ENCODE peak calls at places on chromosome 15, in four cellular contexts. S is GM12878, A is K562, F is SK-N-SH. E is an unnamed sample.

GRCh38 chr15:58576657-58577056 is 144.9 kb downstream of the LIPC start:
- DNase-seq in S (no peak), A (no peak), F (no peak), E (no peak)

GRCh38 chr15:68154923-68155559 is 50.1 kb downstream of the CALML4 start:
- DNase-seq in S (no peak), A (peak; percentile 26), F (peak; percentile 39), E (peak; percentile 53)

GRCh38 chr15:77187751-77188464 is 117.0 kb upstream of the TSPAN3 start:
- DNase-seq in S (peak; percentile 73), A (no peak), F (no peak), E (no peak)

GRCh38 chr15:54345827-54346226 is 367.6 kb downstream of the UNC13C start:
- DNase-seq in S (no peak), A (no peak), F (no peak), E (no peak)

GRCh38 chr15:65424683-65425082 is 1.9 kb upstream of the IGDCC4 start:
- DNase-seq in S (no peak), A (no peak), F (no peak), E (no peak)

GRCh38 chr15:35533130-35534110 is 12.5 kb downstream of the DPH6 start:
- DNase-seq in S (no peak), A (no peak), F (no peak), E (no peak)

GRCh38 chr15:75067123-75067854 is 43.9 kb downstream of the PPCDC start:
- DNase-seq in S (no peak), A (peak; percentile 25), F (no peak), E (no peak)

GRCh38 chr15:57640935-57641682 is 49.4 kb downstream of the MYZAP start:
- DNase-seq in S (no peak), A (peak; percentile 22), F (peak; percentile 49), E (peak; percentile 26)

GRCh38 chr15:55357774-55358173 is 38.8 kb downstream of the PIGB start:
- DNase-seq in S (no peak), A (no peak), F (peak; percentile 22), E (no peak)

GRCh38 chr15:52912172-52912571 is 122.0 kb upstream of the ONECUT1 start:
- DNase-seq in S (no peak), A (no peak), F (no peak), E (no peak)

GRCh38 chr15:83769411-83769960 is 115.6 kb downstream of the ADAMTSL3 start:
- DNase-seq in S (peak; percentile 9), A (no peak), F (no peak), E (no peak)

GRCh38 chr15:57367556-57367955 is 8.7 kb upstream of the CGNL1 start:
- DNase-seq in S (no peak), A (no peak), F (no peak), E (no peak)

GRCh38 chr15:56244811-56245576 is 1.3 kb upstream of the RFX7 start:
- DNase-seq in S (no peak), A (peak; percentile 12), F (no peak), E (peak; percentile 85)

GRCh38 chr15:98684995-98685525 is 36.7 kb downstream of the IGF1R start:
- DNase-seq in S (no peak), A (no peak), F (no peak), E (no peak)

GRCh38 chr15:82081904-82082810 is 36.3 kb upstream of the MEX3B start:
- DNase-seq in S (no peak), A (peak; percentile 38), F (peak; percentile 43), E (no peak)

GRCh38 chr15:68818671-68819450 is 1.8 kb downstream of the ANP32A start:
- DNase-seq in S (no peak), A (peak; percentile 51), F (peak; percentile 74), E (peak; percentile 24)

GRCh38 chr15:94670436-94671034 is 439.2 kb downstream of the MCTP2 start:
- DNase-seq in S (no peak), A (peak; percentile 30), F (peak; percentile 57), E (peak; percentile 39)

GRCh38 chr15:29573197-29573838 is 248.9 kb downstream of the TJP1 start:
- DNase-seq in S (no peak), A (no peak), F (no peak), E (no peak)

GRCh38 chr15:57667171-57667924 is 39.2 kb upstream of the POLR2M start:
- DNase-seq in S (no peak), A (no peak), F (peak; percentile 42), E (peak; percentile 16)

GRCh38 chr15:60745469-60745971 is 266.6 kb upstream of the ICE2 start:
- DNase-seq in S (no peak), A (no peak), F (no peak), E (no peak)

GRCh38 chr15:29089731-29090616 is 179.6 kb downstream of the NSMCE3 start:
- DNase-seq in S (no peak), A (no peak), F (no peak), E (no peak)

GRCh38 chr15:64008177-64008576 is 38.1 kb downstream of the DAPK2 start:
- DNase-seq in S (no peak), A (no peak), F (no peak), E (no peak)
- TF ChIP-seq POLR2AphosphoS5 in S (no peak), A (no peak), F (no peak), E (no peak)

DNA sequence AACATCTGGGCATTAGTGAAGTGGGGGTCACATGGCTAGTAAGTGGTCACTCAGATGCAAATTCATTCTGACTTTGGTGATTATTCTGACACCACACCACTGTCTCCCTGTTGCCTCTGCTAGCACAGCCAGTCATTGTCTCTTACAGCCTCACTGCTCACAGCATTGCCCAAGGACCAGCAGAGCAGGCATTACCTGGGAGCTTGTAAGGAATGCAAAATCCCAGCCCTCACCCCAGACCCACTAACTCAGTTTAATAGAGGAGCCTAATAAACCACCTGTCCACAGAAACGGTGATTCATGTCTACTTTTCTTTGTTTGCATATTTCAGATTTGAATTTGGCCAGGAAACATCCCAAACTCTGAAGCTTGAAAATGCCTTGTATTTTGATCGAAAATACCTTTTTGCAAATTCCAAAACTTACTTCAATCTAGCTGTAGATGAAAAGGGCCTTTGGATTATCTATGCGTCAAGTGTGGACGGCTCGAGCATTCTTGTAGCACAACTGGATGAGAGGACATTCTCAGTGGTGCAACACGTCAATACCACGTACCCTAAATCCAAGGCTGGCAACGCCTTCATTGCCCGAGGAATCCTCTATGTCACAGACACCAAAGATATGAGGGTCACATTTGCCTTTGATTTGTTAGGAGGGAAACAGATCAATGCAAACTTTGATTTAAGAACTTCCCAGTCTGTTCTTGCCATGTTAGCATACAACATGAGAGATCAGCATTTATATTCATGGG is 62.7 kb downstream of the GLDN start:
- DNase-seq in S (no peak), A (no peak), F (no peak), E (no peak)
- TF ChIP-seq FOXM1 in S (no peak), A (no peak), F (no peak), E (no peak)

GRCh38 chr15:25862087-25862468 is 1.0 kb downstream of the ATP10A start:
- DNase-seq in S (no peak), A (no peak), F (no peak), E (no peak)

GRCh38 chr15:25862469-25863066 is 559 bp downstream of the ATP10A start:
- DNase-seq in S (no peak), A (no peak), F (no peak), E (no peak)

GRCh38 chr15:25858952-25859760 is 4.0 kb downstream of the ATP10A start:
- DNase-seq in S (no peak), A (no peak), F (no peak), E (no peak)

GRCh38 chr15:25860885-25861866 is 2.0 kb downstream of the ATP10A start:
- DNase-seq in S (no peak), A (no peak), F (no peak), E (no peak)

DNA sequence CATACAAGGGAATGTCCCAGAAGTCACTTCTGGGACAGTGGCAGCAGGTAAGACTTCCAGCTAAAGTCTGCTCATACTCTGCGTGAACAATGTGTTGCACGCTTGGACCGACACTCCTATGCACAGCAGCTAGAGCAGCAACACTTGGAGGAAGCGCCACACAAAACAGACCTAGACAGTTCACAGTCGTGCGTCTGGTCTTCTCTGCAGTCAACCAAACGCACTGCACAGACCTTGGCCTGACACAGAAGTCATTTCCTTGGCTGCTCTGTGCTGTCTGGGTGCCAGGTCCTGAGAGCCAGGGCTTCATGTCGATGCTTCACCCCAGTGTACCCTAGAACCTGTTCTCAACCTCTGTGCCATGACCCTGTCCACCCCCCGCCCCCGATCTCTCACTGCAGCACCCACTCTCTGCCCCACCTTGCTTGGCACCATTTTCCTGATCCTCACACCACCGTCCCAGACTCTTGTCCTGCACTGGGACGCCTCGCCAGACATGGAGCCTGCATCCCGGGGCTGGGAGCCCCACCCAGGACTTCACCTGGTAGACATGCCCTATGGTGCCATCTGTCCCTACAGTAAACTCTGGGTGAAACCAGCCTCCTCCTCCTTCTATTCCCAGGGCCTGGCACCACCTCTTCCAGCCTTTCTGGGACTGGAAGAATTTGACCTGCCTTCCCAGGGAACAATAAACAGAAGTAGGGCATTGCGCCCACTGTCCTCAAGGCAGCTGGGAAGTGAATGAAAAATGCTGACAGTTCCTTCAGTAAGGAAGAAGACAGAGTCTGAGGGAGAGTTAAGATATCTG is 3.1 kb downstream of the ATP10A start:
- DNase-seq in S (no peak), A (no peak), F (no peak), E (no peak)
- TF ChIP-seq POLR2AphosphoS5 in S (no peak), A (no peak), F (no peak), E (no peak)

GRCh38 chr15:40766906-40767837 is 2.6 kb upstream of the C15orf62 start:
- DNase-seq in S (no peak), A (peak; percentile 39), F (peak; percentile 33), E (no peak)
- TF ChIP-seq FOXM1 in S (no peak), A (no peak), F (no peak), E (no peak)

DNA sequence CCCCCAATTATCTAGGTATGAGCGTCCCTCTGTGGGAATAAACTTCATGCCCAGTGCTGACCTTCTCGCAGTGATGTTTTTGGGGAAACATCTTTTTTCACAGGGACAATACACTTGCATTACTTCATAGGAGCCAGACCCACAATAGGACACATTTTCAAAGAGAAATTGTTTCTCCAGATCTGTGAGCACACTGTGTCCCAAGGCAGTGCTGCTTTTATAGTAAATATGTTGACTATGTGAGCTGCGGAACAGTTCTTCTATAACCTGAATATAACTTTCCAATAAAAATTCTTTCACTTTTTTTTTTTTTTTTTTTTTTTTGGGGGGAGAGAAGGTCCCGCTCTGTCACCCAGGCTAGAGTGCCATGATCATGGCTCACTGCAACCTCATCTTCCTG is 17.4 kb upstream of the THSD4 start:
- DNase-seq in S (no peak), A (no peak), F (no peak), E (no peak)
- TF ChIP-seq POLR2AphosphoS5 in S (no peak), A (no peak), F (no peak), E (no peak)

GRCh38 chr15:48432688-48433087 is 101.5 kb downstream of the DUT start:
- DNase-seq in S (no peak), A (no peak), F (no peak), E (peak; percentile 57)
- TF ChIP-seq FOXM1 in S (no peak), A (no peak), F (no peak), E (no peak)

E was measured in HepG2.